ENCODE peak calls at places on chromosomes 11 and 22, in five cellular contexts. S is mucosa of descending colon, R is fibroblast of villous mesenchyme, O is nephron progenitor cell, E is GM13977. V is an unnamed sample.
A peak's percentile ranks its signal among the peaks of the same experiment; 100 is the strongest.

GRCh38 chr11:62461740-62462522 is 43.1 kb downstream of the SCGB1A1 start:
- DNase-seq in E (no peak), O (no peak), S (no peak), R (peak; percentile 82), V (no peak)

GRCh38 chr22:41818596-41818995 is 14.3 kb upstream of the SREBF2 start:
- DNase-seq in E (no peak), S (no peak), R (no peak), O (no peak), V (no peak)

GRCh38 chr11:108551653-108552462 is 41.7 kb downstream of the EXPH5 start:
- DNase-seq in E (no peak), S (peak; percentile 23), R (peak; percentile 45), O (peak; percentile 13), V (no peak)

GRCh38 chr11:27018902-27019544 is 21.6 kb upstream of the BBOX1 start:
- DNase-seq in E (no peak), R (peak; percentile 70), S (no peak), O (no peak), V (no peak)

GRCh38 chr11:64856382-64857227 is 12.2 kb upstream of the CDC42BPG start:
- DNase-seq in E (no peak), R (peak; percentile 88), O (no peak), S (peak; percentile 40), V (peak; percentile 68)

GRCh38 chr22:32991353-32992115 is 66.6 kb downstream of the SYN3 start:
- DNase-seq in E (no peak), R (peak; percentile 10), O (no peak), S (no peak), V (no peak)

GRCh38 chr11:79331251-79331901 is 109.5 kb downstream of the TENM4 start:
- DNase-seq in R (no peak), S (no peak), E (no peak), O (peak; percentile 57), V (no peak)

GRCh38 chr11:113553235-113553634 is 78.0 kb upstream of the DRD2 start:
- DNase-seq in R (peak; percentile 98), O (no peak), E (no peak), S (no peak), V (no peak)

GRCh38 chr11:13384837-13385417 is 78.1 kb downstream of the BTBD10 start:
- DNase-seq in O (peak; percentile 48), E (peak; percentile 42), R (peak; percentile 45), S (peak; percentile 75), V (no peak)

GRCh38 chr11:27820249-27820648 is 120.0 kb upstream of the BDNF start:
- DNase-seq in O (no peak), S (no peak), E (no peak), R (no peak), V (no peak)

GRCh38 chr11:93630037-93630436 is 31.4 kb upstream of the CEP295 start:
- DNase-seq in S (no peak), O (no peak), E (no peak), R (no peak), V (no peak)

GRCh38 chr11:2827792-2828191 is 57.8 kb downstream of the CDKN1C start:
- DNase-seq in O (no peak), E (no peak), R (no peak), S (no peak), V (no peak)

GRCh38 chr22:47030881-47031627 is 268.6 kb downstream of the TBC1D22A start:
- DNase-seq in O (no peak), R (no peak), S (peak; percentile 60), E (no peak), V (no peak)

GRCh38 chr11:61526956-61527731 is 18.6 kb downstream of the LRRC10B start:
- DNase-seq in R (no peak), E (no peak), O (no peak), S (no peak), V (no peak)

GRCh38 chr22:36493690-36494110 is 12.3 kb upstream of the TXN2 start:
- DNase-seq in S (peak; percentile 46), O (no peak), E (peak; percentile 60), R (no peak), V (no peak)

GRCh38 chr11:69044111-69045013 is 4.4 kb upstream of the TPCN2 start:
- DNase-seq in O (peak; percentile 66), S (peak; percentile 83), R (peak; percentile 95), E (no peak), V (peak; percentile 34)

GRCh38 chr11:61369372-61370348 is 7.5 kb downstream of the TMEM138 start:
- DNase-seq in O (no peak), E (peak; percentile 31), S (no peak), R (peak; percentile 97), V (no peak)

GRCh38 chr22:22823126-22823804 is 64.4 kb upstream of the IGLL5 start:
- DNase-seq in E (no peak), R (no peak), S (no peak), O (no peak), V (no peak)

GRCh38 chr11:15775051-15775541 is 581.2 kb downstream of the SOX6 start:
- DNase-seq in S (no peak), R (no peak), O (no peak), E (no peak), V (no peak)

GRCh38 chr11:62546937-62547625 is 475 bp upstream of the AHNAK start:
- DNase-seq in O (peak; percentile 47), R (peak; percentile 61), S (peak; percentile 57), E (no peak), V (no peak)

GRCh38 chr11:6812391-6813005 is 13.0 kb upstream of the OR6A2 start:
- DNase-seq in R (peak; percentile 33), O (peak; percentile 32), E (peak; percentile 70), S (peak; percentile 30), V (no peak)

GRCh38 chr22:36885474-36885873 is 24.7 kb downstream of the NCF4 start:
- DNase-seq in O (no peak), S (no peak), E (no peak), R (no peak), V (no peak)

GRCh38 chr11:112024778-112025678 is at the start of gene DLAT:
- DNase-seq in E (peak; percentile 89), O (peak; percentile 96), S (peak; percentile 95), R (peak; percentile 75), V (peak; percentile 71)

GRCh38 chr11:2348986-2349385 is 28.1 kb upstream of the CD81 start:
- DNase-seq in R (peak; percentile 8), E (no peak), O (no peak), S (no peak), V (no peak)

GRCh38 chr11:112213753-112214152 is 12.5 kb upstream of the PTS start:
- DNase-seq in S (no peak), E (no peak), O (no peak), R (peak; percentile 80), V (no peak)

GRCh38 chr11:64744544-64745218 is 739 bp upstream of the RASGRP2 start:
- DNase-seq in E (peak; percentile 87), O (peak; percentile 55), S (no peak), R (no peak), V (no peak)

GRCh38 chr11:60786811-60787567 is 1.9 kb downstream of the MS4A10 start:
- DNase-seq in E (no peak), S (peak; percentile 75), O (no peak), R (peak; percentile 70), V (peak; percentile 36)

GRCh38 chr22:33006220-33006954 is 51.8 kb downstream of the SYN3 start:
- DNase-seq in S (no peak), O (no peak), R (no peak), E (no peak), V (no peak)

GRCh38 chr11:126310229-126310991 is 6.5 kb downstream of the DCPS start:
- DNase-seq in E (no peak), O (peak; percentile 83), S (peak; percentile 88), R (peak; percentile 78), V (peak; percentile 65)

GRCh38 chr11:8095356-8095755 is 14.3 kb downstream of the TUB start:
- DNase-seq in E (no peak), S (no peak), O (no peak), R (no peak), V (no peak)

GRCh38 chr11:33227578-33228261 is 29.5 kb upstream of the HIPK3 start:
- DNase-seq in E (no peak), S (no peak), R (peak; percentile 78), O (no peak), V (no peak)

GRCh38 chr11:73972187-73972586 is 10.5 kb downstream of the UCP2 start:
- DNase-seq in E (no peak), R (no peak), O (no peak), S (no peak), V (no peak)

GRCh38 chr11:441418-442274 is at the start of gene ANO9:
- DNase-seq in E (peak; percentile 91), S (peak; percentile 87), R (no peak), O (peak; percentile 59), V (no peak)

GRCh38 chr11:119478711-119479285 is 55.8 kb upstream of the THY1 start:
- DNase-seq in E (no peak), S (no peak), O (no peak), R (no peak), V (peak; percentile 18)

GRCh38 chr11:67160872-67161783 is 42.1 kb downstream of the KDM2A start:
- DNase-seq in S (no peak), O (no peak), R (peak; percentile 33), E (no peak), V (no peak)
- TF ChIP-seq CTCF in S (no peak), O (no peak), R (no peak), E (no peak), V (no peak)

GRCh38 chr11:131691558-131692041 is 321.2 kb downstream of the NTM start:
- DNase-seq in E (peak; percentile 65), O (peak; percentile 81), R (peak; percentile 3), S (no peak), V (no peak)
- TF ChIP-seq CTCF in E (peak; percentile 71), O (peak; percentile 79), R (peak; percentile 51), S (no peak), V (no peak)

DNA sequence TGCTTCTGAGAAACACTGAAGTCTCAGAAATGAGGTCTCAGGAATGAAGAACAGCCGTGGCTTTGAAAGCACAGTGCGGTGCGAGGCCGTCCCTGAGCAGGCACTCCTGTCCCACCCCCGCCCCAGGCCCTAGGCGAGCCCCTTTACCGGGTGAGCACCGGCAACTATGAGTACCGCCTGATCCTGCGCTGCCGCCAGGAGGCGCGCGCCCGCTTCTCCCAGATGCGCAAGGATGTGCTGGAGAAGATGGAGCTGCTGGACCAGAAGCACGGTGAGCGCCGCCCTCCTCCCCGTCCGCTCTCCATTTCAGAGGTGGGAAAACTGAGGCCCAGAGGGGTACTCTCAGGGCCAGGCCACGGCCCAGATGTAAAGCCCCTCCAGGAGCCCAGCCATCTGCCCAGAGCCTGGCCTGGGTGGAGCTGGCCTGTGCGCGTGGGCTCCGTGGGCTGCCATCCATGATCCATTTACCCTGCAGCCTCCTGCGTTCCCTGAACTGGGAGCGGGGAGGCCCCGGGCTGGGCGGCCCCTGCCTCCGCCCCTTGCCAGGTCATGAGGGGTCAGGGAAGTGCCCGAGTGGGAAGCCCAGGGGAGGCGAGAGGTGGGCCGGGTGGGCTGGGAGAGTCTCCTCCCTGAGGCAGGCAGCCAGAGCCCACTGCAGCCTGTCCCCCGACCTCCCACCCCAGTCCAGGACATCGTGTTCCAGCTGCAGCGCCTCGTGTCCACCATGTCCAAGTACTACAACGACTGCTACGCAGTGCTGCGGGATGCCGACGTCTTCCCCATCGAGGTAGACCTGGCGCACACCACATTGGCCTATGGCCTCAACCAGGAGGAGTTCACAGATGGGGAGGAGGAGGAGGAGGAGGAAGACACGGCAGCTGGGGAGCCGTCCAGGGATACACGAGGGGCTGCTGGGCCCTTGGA is 9.5 kb downstream of the SLC16A8 start:
- DNase-seq in R (no peak), E (no peak), O (peak; percentile 70), S (no peak), V (no peak)
- TF ChIP-seq CTCF in R (peak; percentile 23), E (no peak), O (peak; percentile 48), S (no peak), V (no peak)

DNA sequence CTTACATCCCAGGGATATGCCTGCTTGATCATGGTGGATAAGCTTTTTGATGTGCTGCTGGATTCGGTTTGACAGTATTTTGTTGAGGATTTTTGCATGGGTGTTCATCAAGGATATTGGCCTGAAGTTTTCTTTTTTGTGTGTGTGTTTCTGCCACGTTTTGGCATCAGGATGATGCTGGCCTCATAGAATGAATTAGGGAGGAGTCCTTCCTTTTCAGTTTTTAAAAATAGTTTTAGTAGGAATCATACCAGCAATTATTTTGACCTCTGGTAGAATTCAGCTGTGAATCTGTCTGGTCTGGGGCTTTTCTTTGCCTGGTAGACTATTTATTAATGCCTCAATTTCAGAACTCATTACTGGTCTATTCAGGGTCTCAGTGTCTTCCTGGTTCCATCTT is 362.4 kb downstream of the JRKL start:
- DNase-seq in R (no peak), S (no peak), E (no peak), O (no peak), V (no peak)
- TF ChIP-seq CTCF in R (no peak), S (no peak), E (no peak), O (no peak), V (no peak)